ENCODE peak calls at places on chromosome 14, in seven cellular contexts. One of them, this sample, is unnamed.

GRCh38 chr14:64569108-64570045 is 19.6 kb downstream of the PPP1R36 start:
- DNase-seq in Calu3: no peak
- DNase-seq in GM13977: no peak
- DNase-seq in PC-9: peak; percentile 94
- DNase-seq in tibial nerve: peak; percentile 55
- DNase-seq in WTC11: no peak
- DNase-seq in transverse colon: peak; percentile 26
- DNase-seq in this sample: no peak

GRCh38 chr14:76328457-76329137 is 47.3 kb upstream of the ESRRB start:
- DNase-seq in transverse colon: no peak
- DNase-seq in tibial nerve: no peak
- DNase-seq in GM13977: no peak
- DNase-seq in PC-9: no peak
- DNase-seq in WTC11: no peak
- DNase-seq in Calu3: no peak
- DNase-seq in this sample: no peak

GRCh38 chr14:69571879-69572633 is 2.6 kb downstream of the CCDC177 start:
- DNase-seq in Calu3: peak; percentile 66
- DNase-seq in GM13977: peak; percentile 45
- DNase-seq in tibial nerve: no peak
- DNase-seq in PC-9: no peak
- DNase-seq in WTC11: peak; percentile 61
- DNase-seq in transverse colon: peak; percentile 27
- DNase-seq in this sample: no peak

GRCh38 chr14:47919334-47919846 is 244.0 kb upstream of the MDGA2 start:
- DNase-seq in WTC11: no peak
- DNase-seq in PC-9: no peak
- DNase-seq in Calu3: no peak
- DNase-seq in GM13977: no peak
- DNase-seq in tibial nerve: no peak
- DNase-seq in transverse colon: no peak
- DNase-seq in this sample: no peak

GRCh38 chr14:29064305-29064704 is 297.7 kb downstream of the FOXG1 start:
- DNase-seq in PC-9: no peak
- DNase-seq in Calu3: no peak
- DNase-seq in tibial nerve: no peak
- DNase-seq in transverse colon: no peak
- DNase-seq in GM13977: no peak
- DNase-seq in WTC11: no peak
- DNase-seq in this sample: no peak

GRCh38 chr14:97274626-97275025 is 477.4 kb downstream of the VRK1 start:
- DNase-seq in GM13977: no peak
- DNase-seq in WTC11: no peak
- DNase-seq in Calu3: no peak
- DNase-seq in PC-9: no peak
- DNase-seq in transverse colon: no peak
- DNase-seq in tibial nerve: no peak
- DNase-seq in this sample: no peak

GRCh38 chr14:101169267-101169666 is 265.7 kb upstream of the RTL1 start:
- DNase-seq in GM13977: no peak
- DNase-seq in WTC11: no peak
- DNase-seq in tibial nerve: no peak
- DNase-seq in transverse colon: no peak
- DNase-seq in PC-9: no peak
- DNase-seq in Calu3: no peak
- DNase-seq in this sample: no peak

GRCh38 chr14:34065690-34066391 is 115.0 kb upstream of the EGLN3 start:
- DNase-seq in tibial nerve: no peak
- DNase-seq in GM13977: no peak
- DNase-seq in WTC11: no peak
- DNase-seq in transverse colon: no peak
- DNase-seq in PC-9: no peak
- DNase-seq in Calu3: no peak
- DNase-seq in this sample: no peak

GRCh38 chr14:33941727-33942126 is 9.1 kb downstream of the EGLN3 start:
- DNase-seq in GM13977: no peak
- DNase-seq in Calu3: no peak
- DNase-seq in transverse colon: no peak
- DNase-seq in tibial nerve: no peak
- DNase-seq in WTC11: no peak
- DNase-seq in PC-9: no peak
- DNase-seq in this sample: no peak

DNA sequence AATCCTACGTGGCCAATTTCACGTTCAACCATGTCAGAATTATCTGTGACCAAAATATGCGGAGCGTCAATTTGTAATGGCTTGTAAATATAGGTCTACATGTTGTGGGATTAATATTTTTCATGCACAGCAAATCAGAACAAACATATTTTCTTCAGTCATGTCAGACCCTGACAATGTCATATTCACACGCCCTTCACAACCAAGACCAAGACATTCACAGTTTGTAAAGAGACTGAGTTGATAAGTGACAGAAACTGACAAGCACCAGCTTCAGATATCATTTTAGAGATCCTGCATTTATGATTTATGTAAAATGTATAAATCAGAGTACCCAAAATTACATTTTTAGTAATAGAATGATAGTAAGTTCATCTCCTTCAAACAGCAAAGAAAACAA is 57.3 kb upstream of the NOVA1 start:
- DNase-seq in PC-9: no peak
- DNase-seq in transverse colon: no peak
- DNase-seq in GM13977: no peak
- DNase-seq in Calu3: no peak
- DNase-seq in tibial nerve: no peak
- DNase-seq in WTC11: no peak
- DNase-seq in this sample: no peak
- TF ChIP-seq CTCF in PC-9: no peak
- TF ChIP-seq CTCF in transverse colon: no peak
- TF ChIP-seq CTCF in GM13977: no peak
- TF ChIP-seq CTCF in Calu3: no peak
- TF ChIP-seq CTCF in tibial nerve: no peak
- TF ChIP-seq CTCF in WTC11: no peak
- TF ChIP-seq CTCF in this sample: no peak

DNA sequence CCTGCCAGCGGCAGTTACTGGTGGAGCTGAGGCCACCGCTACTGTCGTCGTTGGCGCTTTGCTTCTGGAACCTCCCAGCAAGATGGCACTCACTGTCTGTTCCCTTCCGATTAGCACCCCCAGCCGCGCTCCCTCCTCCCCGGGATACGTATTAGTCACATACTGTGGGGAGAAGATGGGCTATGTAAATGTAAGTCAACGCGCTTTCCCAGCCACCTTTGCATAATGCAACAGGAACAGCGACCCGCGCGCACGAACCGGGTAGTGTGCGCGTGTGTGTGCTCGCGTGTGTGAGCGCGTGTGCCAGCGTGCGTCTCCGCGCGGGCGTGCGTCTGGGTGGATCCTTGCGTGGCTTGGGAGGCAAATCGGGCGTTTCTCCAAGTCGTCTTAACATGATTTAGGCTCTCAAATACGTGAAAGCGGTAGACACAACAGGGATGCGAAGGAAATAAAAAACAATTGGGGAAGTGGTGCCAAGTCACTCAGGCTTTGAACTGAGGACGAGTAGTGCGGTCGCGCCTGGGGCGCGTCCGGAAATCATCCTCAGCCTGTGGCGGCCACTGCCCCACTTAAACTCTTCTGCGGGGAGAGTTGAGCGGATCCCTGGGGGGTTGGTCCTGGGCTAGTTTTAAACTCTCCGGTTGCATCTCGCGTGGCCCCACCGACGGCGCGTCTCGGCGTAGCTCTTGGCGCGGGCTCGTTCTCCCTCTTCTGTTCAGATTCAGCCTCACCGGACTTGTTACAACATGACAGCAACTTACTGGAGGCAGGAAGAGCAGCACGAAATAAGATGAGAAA is 1.8 kb downstream of the FLRT2 start:
- DNase-seq in WTC11: peak; percentile 68
- DNase-seq in tibial nerve: peak; percentile 75
- DNase-seq in transverse colon: no peak
- DNase-seq in Calu3: no peak
- DNase-seq in PC-9: no peak
- DNase-seq in GM13977: no peak
- DNase-seq in this sample: no peak
- TF ChIP-seq CTCF in WTC11: no peak
- TF ChIP-seq CTCF in tibial nerve: peak; percentile 34
- TF ChIP-seq CTCF in transverse colon: no peak
- TF ChIP-seq CTCF in Calu3: no peak
- TF ChIP-seq CTCF in PC-9: no peak
- TF ChIP-seq CTCF in GM13977: no peak
- TF ChIP-seq CTCF in this sample: peak; percentile 12

GRCh38 chr14:52380294-52380693 is 66.2 kb downstream of the PTGER2 start:
- DNase-seq in PC-9: no peak
- DNase-seq in WTC11: no peak
- DNase-seq in GM13977: peak; percentile 56
- DNase-seq in Calu3: no peak
- DNase-seq in tibial nerve: no peak
- DNase-seq in transverse colon: no peak
- DNase-seq in this sample: no peak

DNA sequence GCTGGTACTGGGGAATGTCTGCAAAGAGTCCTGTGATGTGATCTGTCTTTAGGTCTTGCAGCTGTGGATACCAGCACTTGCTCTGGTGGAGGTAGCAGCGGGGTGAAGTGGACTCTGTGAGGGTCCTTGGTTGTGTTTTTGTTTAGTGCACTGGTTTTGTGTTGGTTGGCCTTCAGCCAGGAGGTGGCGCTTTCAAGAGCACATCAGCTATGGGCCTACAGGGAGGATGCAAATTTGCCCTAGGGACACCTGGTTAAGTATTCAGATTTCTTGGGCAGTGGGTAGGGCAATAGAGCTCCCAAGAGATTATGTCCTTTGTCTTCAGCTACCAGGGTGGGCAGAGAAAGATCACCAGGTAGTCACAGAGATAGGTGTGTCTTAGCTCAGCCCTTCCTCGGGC is 63.8 kb downstream of the PTGER2 start:
- DNase-seq in PC-9: no peak
- DNase-seq in tibial nerve: no peak
- DNase-seq in WTC11: peak; percentile 59
- DNase-seq in Calu3: no peak
- DNase-seq in GM13977: no peak
- DNase-seq in transverse colon: no peak
- DNase-seq in this sample: no peak
- TF ChIP-seq CTCF in PC-9: no peak
- TF ChIP-seq CTCF in tibial nerve: no peak
- TF ChIP-seq CTCF in WTC11: peak; percentile 26
- TF ChIP-seq CTCF in Calu3: no peak
- TF ChIP-seq CTCF in GM13977: no peak
- TF ChIP-seq CTCF in transverse colon: no peak
- TF ChIP-seq CTCF in this sample: no peak

DNA sequence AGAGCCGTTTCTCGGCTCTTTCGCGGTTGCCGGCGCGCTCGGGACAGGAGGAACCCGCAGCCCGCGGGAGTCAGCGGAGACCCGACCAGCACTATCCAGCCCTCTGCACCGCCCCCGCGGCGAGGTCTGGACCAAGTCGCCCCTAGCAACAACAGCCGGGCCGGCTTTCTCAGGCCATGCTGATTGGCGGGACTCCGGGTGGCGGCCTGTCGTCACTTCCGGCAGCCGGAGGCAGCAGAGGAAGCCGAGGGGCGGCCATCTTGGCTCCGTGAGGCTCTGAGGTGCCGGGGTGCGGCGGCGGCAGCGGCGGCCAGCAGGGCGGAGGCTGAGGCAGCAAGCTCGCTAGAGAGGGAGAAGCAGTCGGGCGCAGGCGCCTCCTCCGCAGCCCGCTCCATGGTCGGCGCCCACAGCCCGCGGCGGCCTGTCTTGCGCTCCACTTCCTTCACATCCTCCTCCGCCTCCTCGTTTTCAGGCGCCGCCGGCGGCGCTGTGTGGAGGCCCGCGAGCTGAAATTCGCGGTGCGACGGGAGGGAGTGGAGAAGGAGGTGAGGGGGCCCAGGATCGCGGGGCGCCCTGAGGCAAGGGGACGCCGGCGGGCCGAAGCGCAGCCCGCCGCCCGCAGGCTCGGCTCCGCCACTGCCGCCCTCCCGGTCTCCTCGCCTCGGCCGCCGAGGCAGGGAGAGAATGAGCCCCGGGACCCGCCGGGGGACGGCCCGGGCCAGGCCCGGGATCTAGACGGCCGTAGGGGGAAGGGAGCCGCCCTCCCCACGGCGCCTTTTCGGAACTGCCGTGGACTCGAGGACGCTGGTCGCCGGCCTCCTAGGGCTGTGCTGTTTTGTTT is at the start of gene MARK3:
- DNase-seq in WTC11: peak; percentile 98
- DNase-seq in tibial nerve: peak; percentile 93
- DNase-seq in Calu3: peak; percentile 97
- DNase-seq in PC-9: peak; percentile 98
- DNase-seq in transverse colon: peak; percentile 98
- DNase-seq in GM13977: peak; percentile 98
- DNase-seq in this sample: peak; percentile 91
- TF ChIP-seq CTCF in WTC11: no peak
- TF ChIP-seq CTCF in tibial nerve: peak; percentile 71
- TF ChIP-seq CTCF in Calu3: no peak
- TF ChIP-seq CTCF in PC-9: peak; percentile 53
- TF ChIP-seq CTCF in transverse colon: peak; percentile 17
- TF ChIP-seq CTCF in GM13977: peak; percentile 21
- TF ChIP-seq CTCF in this sample: no peak

DNA sequence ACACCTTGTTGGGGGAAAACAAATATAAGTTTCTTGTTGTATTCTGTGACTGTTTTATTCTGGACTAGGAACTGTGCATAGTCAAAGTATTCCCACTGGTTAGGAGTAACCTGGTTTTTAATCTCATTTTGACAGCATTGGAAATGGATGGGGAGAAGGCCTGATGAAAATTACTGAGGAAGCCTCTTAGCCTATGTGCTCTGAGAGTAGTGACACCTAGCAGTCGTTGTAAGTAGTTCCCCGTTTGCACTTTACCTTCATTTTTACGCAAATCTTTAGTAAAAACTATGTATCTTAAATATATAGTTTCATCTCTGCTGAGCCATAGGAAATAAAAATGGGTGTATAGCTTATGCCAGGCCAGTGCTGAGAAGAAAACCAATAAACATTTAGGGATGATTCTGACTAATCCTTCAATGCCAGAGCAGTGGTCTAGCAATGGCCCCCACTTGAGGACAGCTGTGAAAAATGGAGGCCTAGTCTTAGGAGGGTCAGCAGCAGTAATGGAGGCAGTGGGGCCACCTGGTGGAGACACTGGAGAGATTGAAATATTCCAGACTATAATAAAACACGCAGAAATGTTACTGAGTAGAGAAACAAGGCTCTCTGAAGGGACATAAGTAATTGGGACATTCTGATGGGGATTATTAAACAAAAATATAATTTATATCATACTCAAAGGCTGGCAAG is 133.2 kb upstream of the NOVA1 start:
- DNase-seq in transverse colon: no peak
- DNase-seq in PC-9: no peak
- DNase-seq in WTC11: peak; percentile 61
- DNase-seq in tibial nerve: no peak
- DNase-seq in GM13977: no peak
- DNase-seq in Calu3: no peak
- DNase-seq in this sample: no peak
- TF ChIP-seq CTCF in transverse colon: peak; percentile 36
- TF ChIP-seq CTCF in PC-9: no peak
- TF ChIP-seq CTCF in WTC11: peak; percentile 55
- TF ChIP-seq CTCF in tibial nerve: no peak
- TF ChIP-seq CTCF in GM13977: peak; percentile 10
- TF ChIP-seq CTCF in Calu3: no peak
- TF ChIP-seq CTCF in this sample: no peak

DNA sequence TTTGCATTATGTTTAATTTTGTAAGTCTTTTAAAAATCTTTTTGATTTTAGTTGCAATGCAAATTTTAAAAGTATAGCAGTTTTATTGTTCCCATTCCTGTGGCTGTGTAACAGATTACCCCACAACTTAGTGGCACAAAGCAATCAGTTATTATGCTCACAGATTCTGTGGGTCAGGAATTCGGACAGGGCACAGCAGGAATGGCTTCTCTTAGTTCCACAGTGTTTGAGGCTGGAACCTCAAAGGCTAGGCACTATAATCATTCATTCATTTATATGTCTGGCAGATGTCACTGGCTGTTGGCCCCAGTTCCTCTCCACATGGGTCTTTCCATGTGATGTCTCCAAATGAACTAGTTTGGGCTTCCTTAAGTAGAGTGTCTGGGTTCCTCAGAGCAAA is 193.3 kb downstream of the RAD51B start:
- DNase-seq in tibial nerve: no peak
- DNase-seq in Calu3: no peak
- DNase-seq in PC-9: no peak
- DNase-seq in transverse colon: no peak
- DNase-seq in WTC11: no peak
- DNase-seq in GM13977: no peak
- DNase-seq in this sample: no peak
- TF ChIP-seq CTCF in tibial nerve: no peak
- TF ChIP-seq CTCF in Calu3: no peak
- TF ChIP-seq CTCF in PC-9: no peak
- TF ChIP-seq CTCF in transverse colon: no peak
- TF ChIP-seq CTCF in WTC11: no peak
- TF ChIP-seq CTCF in GM13977: no peak
- TF ChIP-seq CTCF in this sample: no peak

This sample was measured in esophagus squamous epithelium.